ENCODE peak calls at places on chromosome 17, in six cellular contexts. Y, C, O, L, E and T are unnamed samples.

GRCh38 chr17:35846055-35846809 is 22.5 kb downstream of the HEATR9 start:
- DNase-seq in Y (no peak), C (peak), O (no peak), L (peak), E (no peak), T (no peak)

GRCh38 chr17:36722121-36722902 is 120.9 kb downstream of the MRM1 start:
- DNase-seq in Y (peak), C (no peak), O (no peak), L (peak), E (peak), T (no peak)

GRCh38 chr17:20116683-20117309 is 107.6 kb downstream of the SPECC1 start:
- DNase-seq in Y (no peak), C (no peak), O (no peak), L (peak), E (peak), T (no peak)

GRCh38 chr17:55458977-55459376 is 37.3 kb upstream of the MMD start:
- DNase-seq in Y (no peak), C (no peak), O (no peak), L (peak), E (no peak), T (no peak)

GRCh38 chr17:27473748-27474609 is 17.7 kb downstream of the KSR1 start:
- DNase-seq in Y (no peak), C (no peak), O (peak), L (peak), E (no peak), T (no peak)

GRCh38 chr17:81345211-81346089 is 49.8 kb upstream of the BAHCC1 start:
- DNase-seq in Y (peak), C (peak), O (peak), L (peak), E (peak), T (peak)

GRCh38 chr17:80980397-80981061 is 11.1 kb upstream of the CHMP6 start:
- DNase-seq in Y (no peak), C (no peak), O (no peak), L (no peak), E (no peak), T (no peak)

GRCh38 chr17:66573078-66573477 is 261.8 kb upstream of the CACNG5 start:
- DNase-seq in Y (no peak), C (no peak), O (no peak), L (no peak), E (no peak), T (no peak)

GRCh38 chr17:7587831-7588230 is 2.1 kb downstream of the SOX15 start:
- DNase-seq in Y (peak), C (no peak), O (no peak), L (no peak), E (no peak), T (no peak)

GRCh38 chr17:78999947-79000395 is 9.6 kb downstream of the CANT1 start:
- DNase-seq in Y (peak), C (no peak), O (no peak), L (no peak), E (no peak), T (no peak)

GRCh38 chr17:77318491-77319210 is 177.9 kb downstream of the SEC14L1 start:
- DNase-seq in Y (peak), C (no peak), O (no peak), L (peak), E (peak), T (no peak)
- H3K4me3 ChIP-seq in Y (no peak), C (peak), O (no peak), L (no peak), E (no peak), T (peak)

GRCh38 chr17:44569459-44569858 is 12.2 kb downstream of the FZD2 start:
- DNase-seq in Y (no peak), C (no peak), O (no peak), L (no peak), E (no peak), T (no peak)
- H3K4me3 ChIP-seq in Y (no peak), C (no peak), O (no peak), L (no peak), E (no peak), T (peak)

GRCh38 chr17:50477976-50478375 is 684 bp upstream of the RSAD1 start:
- DNase-seq in Y (peak), C (no peak), O (no peak), L (no peak), E (no peak), T (no peak)
- H3K4me3 ChIP-seq in Y (peak), C (no peak), O (peak), L (peak), E (no peak), T (no peak)

GRCh38 chr17:47739150-47739549 is 6.1 kb downstream of the TBX21 start:
- DNase-seq in Y (no peak), C (no peak), O (no peak), L (no peak), E (no peak), T (no peak)

GRCh38 chr17:47738178-47738577 is 5.1 kb downstream of the TBX21 start:
- DNase-seq in Y (no peak), C (no peak), O (no peak), L (no peak), E (no peak), T (no peak)

GRCh38 chr17:47741793-47742145 is 8.7 kb downstream of the TBX21 start:
- DNase-seq in Y (no peak), C (no peak), O (no peak), L (no peak), E (no peak), T (no peak)

GRCh38 chr17:47742319-47743181 is 9.5 kb downstream of the TBX21 start:
- DNase-seq in Y (no peak), C (no peak), O (no peak), L (peak), E (peak), T (no peak)

GRCh38 chr17:47741109-47741792 is 8.2 kb downstream of the TBX21 start:
- DNase-seq in Y (no peak), C (no peak), O (no peak), L (no peak), E (no peak), T (no peak)
- H3K4me3 ChIP-seq in Y (no peak), C (no peak), O (no peak), L (no peak), E (no peak), T (no peak)

DNA sequence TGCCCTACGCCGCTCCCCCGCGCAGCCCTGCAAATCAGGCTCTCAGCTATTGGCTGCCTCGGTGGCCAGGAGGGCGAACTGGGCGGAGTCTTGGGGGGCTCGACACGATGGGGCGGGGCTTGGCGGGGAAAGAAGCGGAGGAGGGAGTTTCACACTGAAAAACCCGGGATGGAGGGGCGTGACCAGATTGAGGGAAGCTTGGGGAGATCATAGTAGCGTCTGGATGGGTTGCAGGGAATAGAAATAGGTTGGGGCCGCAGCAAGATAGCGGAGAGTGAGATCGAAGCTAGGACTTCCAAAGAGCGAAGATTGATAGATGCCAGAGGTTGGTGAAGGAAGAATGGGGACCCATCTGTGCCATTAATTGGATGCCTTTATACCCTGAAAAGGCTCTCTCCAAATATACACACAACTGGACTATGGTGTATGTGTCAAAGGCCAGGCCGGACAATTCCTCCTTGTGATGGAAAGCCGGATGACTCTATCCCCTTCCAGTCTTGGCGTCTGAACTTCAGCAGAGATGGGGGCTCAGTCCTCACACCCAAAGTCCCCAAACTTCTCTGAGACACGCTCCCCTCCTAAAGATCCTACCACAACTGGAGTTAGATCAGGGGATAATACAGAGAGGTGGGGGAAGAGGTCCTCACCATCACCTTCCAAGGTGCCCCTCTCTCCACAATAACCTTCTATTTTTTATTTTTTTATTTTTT is 384 bp upstream of the STAC2 start:
- DNase-seq in Y (peak), C (no peak), O (no peak), L (peak), E (peak), T (no peak)
- H3K4me3 ChIP-seq in Y (peak), C (peak), O (no peak), L (peak), E (peak), T (peak)

GRCh38 chr17:29802256-29802655 is 127.8 kb downstream of the SSH2 start:
- DNase-seq in Y (no peak), C (peak), O (no peak), L (peak), E (no peak), T (no peak)

DNA sequence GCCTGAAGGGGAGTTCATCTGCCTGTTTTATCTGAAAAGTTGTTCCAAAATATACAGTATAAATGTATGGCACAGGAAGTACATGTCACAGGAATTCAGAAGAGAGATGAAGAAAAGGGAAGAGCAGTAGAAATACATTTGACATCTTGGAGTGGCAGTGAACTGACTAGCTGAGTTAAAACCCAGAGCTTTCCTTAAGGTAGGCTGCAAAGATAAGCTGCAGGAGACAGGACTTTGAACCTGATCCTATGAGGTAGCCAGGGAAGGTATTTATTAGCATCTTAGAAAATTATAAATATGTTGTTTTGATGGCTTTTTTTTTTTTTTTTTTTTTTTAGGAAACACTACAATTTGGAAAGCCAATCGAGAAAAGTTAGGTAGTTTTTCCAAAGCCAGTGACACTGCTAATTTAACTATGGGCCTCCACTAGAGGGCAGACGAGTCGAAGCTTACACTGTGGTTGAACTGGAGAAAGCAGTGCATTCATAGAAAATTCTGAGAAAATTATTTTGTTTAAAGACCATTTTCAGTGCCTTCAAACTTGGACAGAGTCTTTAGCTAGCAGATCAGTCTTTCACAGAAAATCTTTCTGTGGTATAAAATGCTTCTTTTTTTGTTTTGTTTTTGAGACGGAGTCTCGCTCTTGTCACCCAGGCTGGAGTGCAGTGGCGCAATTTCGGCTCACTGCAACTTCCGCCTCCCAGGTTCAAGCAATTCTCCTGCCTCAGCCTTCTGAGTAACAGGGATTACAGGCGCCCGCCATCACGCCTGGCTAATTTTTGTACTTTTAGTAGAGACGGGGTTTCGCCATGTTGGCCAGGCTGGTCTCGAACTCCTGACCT is 122.3 kb downstream of the SSH2 start:
- DNase-seq in Y (no peak), C (peak), O (no peak), L (peak), E (peak), T (peak)
- H3K4me3 ChIP-seq in Y (no peak), C (no peak), O (no peak), L (no peak), E (no peak), T (no peak)

DNA sequence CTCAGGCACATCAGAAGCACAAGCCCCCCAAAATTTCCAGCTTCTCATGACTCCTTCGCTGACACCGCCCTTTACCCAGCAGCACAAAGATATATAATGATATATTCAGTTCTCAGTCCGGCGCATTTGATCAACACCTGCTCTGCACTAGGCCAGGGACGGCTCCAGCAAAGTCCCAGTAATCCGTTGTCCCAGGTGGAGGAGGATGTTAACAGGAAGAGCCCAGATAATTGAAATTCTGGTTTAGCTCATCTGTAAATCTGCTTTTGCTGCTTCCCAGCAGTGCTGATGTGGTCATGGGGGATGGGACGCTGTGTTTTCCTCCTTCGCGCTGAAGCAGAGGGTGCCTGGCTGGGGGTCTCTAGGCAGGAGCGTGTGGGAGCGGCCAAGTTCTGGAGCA is 131.5 kb downstream of the OR1D5 start:
- DNase-seq in Y (no peak), C (no peak), O (no peak), L (no peak), E (no peak), T (no peak)
- H3K4me3 ChIP-seq in Y (no peak), C (no peak), O (no peak), L (no peak), E (no peak), T (no peak)

GRCh38 chr17:48551601-48552452 is 6.9 kb upstream of the HOXB2 start:
- DNase-seq in Y (no peak), C (no peak), O (no peak), L (no peak), E (peak), T (no peak)

GRCh38 chr17:48551206-48551597 is 6.3 kb upstream of the HOXB2 start:
- DNase-seq in Y (no peak), C (no peak), O (no peak), L (no peak), E (no peak), T (no peak)

GRCh38 chr17:48549909-48550308 is 5.0 kb upstream of the HOXB2 start:
- DNase-seq in Y (no peak), C (no peak), O (no peak), L (no peak), E (no peak), T (no peak)

GRCh38 chr17:48548687-48549621 is 4.0 kb upstream of the HOXB2 start:
- DNase-seq in Y (no peak), C (no peak), O (no peak), L (no peak), E (no peak), T (no peak)

GRCh38 chr17:48550313-48551205 is 5.7 kb upstream of the HOXB2 start:
- DNase-seq in Y (no peak), C (no peak), O (no peak), L (no peak), E (peak), T (no peak)
- H3K4me3 ChIP-seq in Y (peak), C (no peak), O (no peak), L (peak), E (peak), T (no peak)